ENCODE peak calls at places on chromosomes 3 and 15, in four cellular contexts. E, A, Z and Y are unnamed samples.

GRCh38 chr3:11651900-11652299 is 8.2 kb upstream of the VGLL4 start:
- DNase-seq in E (peak), A (no peak), Z (peak), Y (no peak)

GRCh38 chr3:165549037-165549436 is 288.2 kb downstream of the BCHE start:
- DNase-seq in E (no peak), A (no peak), Z (no peak), Y (no peak)

GRCh38 chr3:52053307-52054304 is 2.8 kb downstream of the DUSP7 start:
- DNase-seq in E (no peak), A (no peak), Z (no peak), Y (no peak)

GRCh38 chr3:197597335-197597734 is 41.6 kb upstream of the BDH1 start:
- DNase-seq in E (no peak), A (no peak), Z (no peak), Y (no peak)

GRCh38 chr15:57972801-57973311 is 92.7 kb downstream of the ALDH1A2 start:
- DNase-seq in E (no peak), A (no peak), Z (no peak), Y (no peak)

GRCh38 chr3:66472313-66473134 is 28.3 kb downstream of the LRIG1 start:
- DNase-seq in E (no peak), A (no peak), Z (no peak), Y (no peak)

GRCh38 chr3:14925729-14926591 is 21.4 kb upstream of the NR2C2 start:
- DNase-seq in E (peak), A (no peak), Z (peak), Y (no peak)

GRCh38 chr3:73734376-73734775 is 109.6 kb upstream of the PDZRN3 start:
- DNase-seq in E (no peak), A (no peak), Z (no peak), Y (no peak)

GRCh38 chr3:127886276-127886862 is 28.7 kb upstream of the KBTBD12 start:
- DNase-seq in E (no peak), A (peak), Z (no peak), Y (no peak)

GRCh38 chr3:132210476-132211346 is 106.5 kb upstream of the ACP3 start:
- DNase-seq in E (peak), A (no peak), Z (no peak), Y (no peak)

GRCh38 chr15:77985931-77986480 is 91.5 kb downstream of the TBC1D2B start:
- DNase-seq in E (no peak), A (no peak), Z (no peak), Y (peak)

GRCh38 chr3:39250116-39250747 is 29.6 kb downstream of the CX3CR1 start:
- DNase-seq in E (no peak), A (no peak), Z (no peak), Y (no peak)

GRCh38 chr3:52730681-52731080 is 24.8 kb downstream of the SPCS1 start:
- DNase-seq in E (no peak), A (no peak), Z (no peak), Y (no peak)

GRCh38 chr3:48848816-48849515 is 1.3 kb upstream of the PRKAR2A start:
- DNase-seq in E (no peak), A (no peak), Z (no peak), Y (no peak)

GRCh38 chr3:52841211-52841980 is 6.6 kb upstream of the MUSTN1 start:
- DNase-seq in E (no peak), A (no peak), Z (no peak), Y (no peak)

GRCh38 chr15:82999905-83000671 is 11.4 kb downstream of the C15orf40 start:
- DNase-seq in E (peak), A (no peak), Z (peak), Y (no peak)

GRCh38 chr3:10992017-10992945 is at the start of gene SLC6A1:
- DNase-seq in E (peak), A (peak), Z (peak), Y (no peak)

GRCh38 chr3:9248232-9249191 is 934 bp downstream of the SRGAP3 start:
- DNase-seq in E (peak), A (no peak), Z (no peak), Y (no peak)
- H3K4me3 ChIP-seq in E (peak), A (peak), Z (no peak), Y (peak)

DNA sequence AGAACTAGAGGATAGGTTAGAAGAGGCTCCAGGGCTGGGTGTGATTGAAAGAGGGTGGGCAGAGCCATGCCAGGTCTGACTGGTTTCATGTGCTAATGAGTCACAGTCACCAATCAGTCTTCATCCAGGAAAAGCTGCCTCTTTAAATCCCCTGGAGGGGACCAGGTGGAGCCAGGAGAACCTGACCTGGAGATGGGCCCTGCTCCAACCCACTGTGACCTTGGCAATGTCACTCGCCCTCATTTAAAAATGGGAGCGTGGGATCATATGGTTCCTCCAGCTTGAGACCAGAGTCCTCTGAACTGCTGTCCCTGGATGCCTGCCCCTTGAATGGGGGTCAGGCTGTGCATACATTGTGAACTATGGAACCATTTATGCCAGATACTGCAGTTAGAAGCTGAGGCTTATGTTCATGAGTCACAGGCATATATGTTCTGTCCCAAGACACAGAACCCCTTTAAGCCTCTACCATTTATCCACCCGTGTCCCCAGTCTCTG is 23.0 kb downstream of the HES1 start:
- DNase-seq in E (no peak), A (no peak), Z (no peak), Y (no peak)
- TF ChIP-seq POLR2AphosphoS5 in E (no peak), A (no peak), Z (no peak), Y (peak)

DNA sequence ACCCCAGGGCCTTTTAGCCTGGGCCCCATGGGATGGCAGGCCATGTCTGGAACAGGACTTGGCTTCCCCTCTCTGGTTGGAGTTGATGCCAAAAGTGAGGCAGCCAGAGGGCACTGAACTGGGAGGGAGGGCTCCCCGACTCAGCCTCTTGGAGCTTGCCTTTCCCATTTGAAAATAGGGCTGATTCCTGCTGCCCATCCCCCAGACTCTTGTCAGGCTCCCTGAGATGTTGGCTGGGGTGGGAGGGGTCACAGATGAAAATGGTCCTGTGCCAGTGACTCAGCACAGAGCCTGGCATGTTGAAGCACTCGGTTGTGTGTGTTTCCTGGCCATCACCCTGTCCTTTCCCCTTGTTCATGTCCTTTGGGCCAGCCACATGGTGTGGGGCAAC is 6.6 kb downstream of the PPCDC start:
- DNase-seq in E (no peak), A (no peak), Z (no peak), Y (no peak)
- H3K4me3 ChIP-seq in E (no peak), A (no peak), Z (no peak), Y (peak)

DNA sequence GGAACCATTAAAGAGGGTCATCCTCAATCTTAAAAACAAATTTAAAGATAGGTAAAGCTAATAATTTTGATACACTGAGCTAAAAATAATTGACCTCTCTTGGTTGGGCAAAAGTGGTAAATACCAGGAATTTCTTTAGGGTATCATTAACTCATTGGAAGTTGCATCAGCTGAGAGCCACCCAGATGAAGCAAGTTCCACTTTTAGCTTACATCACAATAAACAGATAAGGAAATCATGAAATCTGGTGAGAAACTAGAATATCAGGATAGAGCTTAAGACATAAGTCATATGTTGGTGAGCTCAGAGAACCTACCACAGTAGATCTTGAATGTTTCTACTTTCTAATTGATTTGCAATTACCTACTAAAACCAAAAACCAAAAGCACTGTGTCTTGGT is 97.4 kb upstream of the SLC2A2 start:
- DNase-seq in E (no peak), A (no peak), Z (no peak), Y (no peak)
- TF ChIP-seq POLR2AphosphoS5 in E (no peak), A (no peak), Z (no peak), Y (no peak)

DNA sequence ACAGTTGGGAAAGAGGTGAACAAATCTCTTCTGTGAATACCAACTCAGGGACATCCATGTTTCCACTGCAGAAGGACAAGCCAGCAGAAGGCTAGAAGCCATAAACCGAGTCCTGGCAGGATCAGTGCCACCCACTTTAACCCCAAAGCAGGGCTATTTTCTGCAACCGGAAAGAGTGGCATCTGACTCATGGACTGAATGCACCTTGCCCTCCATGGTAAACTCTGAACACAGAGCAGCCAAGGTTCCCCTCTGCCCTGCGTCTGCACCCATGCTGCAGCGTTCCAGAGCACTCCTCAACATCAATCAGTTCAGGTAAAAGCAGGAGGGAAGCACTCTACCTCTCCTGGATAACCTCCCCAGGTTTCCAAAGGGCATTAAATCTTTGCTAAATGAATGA is 823 bp upstream of the NGRN start:
- DNase-seq in E (no peak), A (no peak), Z (no peak), Y (no peak)
- H3K4me3 ChIP-seq in E (peak), A (peak), Z (peak), Y (peak)

DNA sequence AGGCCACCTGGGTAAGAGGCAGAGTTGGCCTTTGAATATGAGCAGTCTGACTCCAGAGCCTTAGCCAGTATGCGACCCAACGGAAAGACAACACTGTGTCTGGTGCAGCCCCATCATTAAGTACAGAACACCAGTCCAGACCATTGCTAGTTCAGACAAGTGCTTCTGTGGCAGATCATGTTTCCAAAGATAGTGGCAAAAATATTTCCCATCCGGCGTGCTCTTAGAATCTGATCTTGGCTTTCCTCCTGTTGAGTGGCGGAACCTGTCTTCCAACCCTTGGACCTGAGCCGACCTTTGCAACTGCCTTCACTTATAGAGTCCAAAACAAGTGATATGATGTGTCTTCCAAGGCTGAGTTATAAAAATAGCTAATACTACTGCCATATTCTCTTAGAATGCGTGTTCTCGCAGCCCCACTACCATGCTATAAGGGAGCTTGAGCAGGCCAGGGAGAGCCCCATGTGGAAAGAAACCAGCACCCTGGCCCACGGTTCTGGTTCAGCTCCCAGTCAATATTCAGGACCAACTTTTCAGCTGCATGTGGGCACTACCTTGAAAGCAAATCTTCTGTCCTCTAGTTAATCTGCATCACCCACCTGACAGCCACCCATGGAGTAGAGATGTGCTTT is 322.4 kb upstream of the SLCO3A1 start:
- DNase-seq in E (no peak), A (no peak), Z (no peak), Y (no peak)
- TF ChIP-seq POLR2AphosphoS5 in E (no peak), A (no peak), Z (no peak), Y (no peak)

GRCh38 chr3:153164009-153164550 is 2.1 kb downstream of the RAP2B start:
- DNase-seq in E (no peak), A (no peak), Z (no peak), Y (no peak)

GRCh38 chr3:153163349-153164008 is 1.5 kb downstream of the RAP2B start:
- DNase-seq in E (no peak), A (no peak), Z (no peak), Y (peak)

GRCh38 chr3:153162513-153163348 is 705 bp downstream of the RAP2B start:
- DNase-seq in E (peak), A (peak), Z (no peak), Y (peak)

GRCh38 chr3:153165211-153165815 is 3.3 kb downstream of the RAP2B start:
- DNase-seq in E (no peak), A (no peak), Z (no peak), Y (no peak)

DNA sequence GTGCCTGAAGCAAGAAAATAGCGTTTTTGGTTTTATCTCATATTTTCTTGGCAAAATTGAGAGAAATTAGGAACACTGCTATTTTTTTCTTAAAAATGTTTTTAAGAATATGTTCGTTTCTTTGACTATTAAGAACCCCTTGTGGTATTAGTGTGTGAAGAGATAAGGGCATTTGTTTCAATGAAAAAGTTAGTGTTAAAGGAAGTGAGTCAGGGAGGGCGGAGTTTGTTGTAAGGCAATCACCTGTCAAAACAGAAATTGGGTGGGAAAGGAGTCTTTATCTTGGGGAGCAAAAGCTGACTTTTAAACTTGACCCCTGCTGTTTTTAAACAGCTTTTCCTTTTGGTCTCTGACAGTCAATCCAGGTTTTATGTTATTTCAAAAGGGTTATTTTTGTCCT is 4.2 kb downstream of the RAP2B start:
- DNase-seq in E (no peak), A (no peak), Z (peak), Y (no peak)
- H3K4me3 ChIP-seq in E (no peak), A (no peak), Z (peak), Y (peak)

DNA sequence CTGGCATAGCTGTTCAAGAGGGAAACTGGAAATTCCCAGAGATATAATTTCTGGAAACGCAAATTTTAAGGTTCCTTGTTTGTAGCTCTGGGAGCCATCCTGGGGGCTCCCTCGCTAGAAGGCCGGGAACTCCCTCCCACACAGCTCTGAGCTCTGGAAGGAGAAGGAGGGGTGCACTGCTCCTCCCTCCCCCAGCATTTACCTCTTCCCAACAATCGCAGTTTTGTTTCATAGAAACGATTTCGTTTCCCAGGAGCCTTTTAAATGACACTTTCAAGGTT is 14.0 kb upstream of the CCDC33 start:
- DNase-seq in E (no peak), A (no peak), Z (no peak), Y (no peak)
- TF ChIP-seq POLR2AphosphoS5 in E (no peak), A (no peak), Z (no peak), Y (no peak)